ENCODE peak calls at places on chromosomes 4 and X, in six cellular contexts. X is H9; D is AML-193; C is ureter; J is stimulated activated naive CD8-positive, alpha-beta T cell treated with anti-CD3 and anti-CD28 coated beads, Interleukin-15, amount 100 ng/mL, for 72 hours; W is activated CD4-positive, alpha-beta memory T cell treated with anti-CD3 and anti-CD28 coated beads, Interleukin-2, amount 10 ng/mL, durations not matched to agents 7 days and 5 days. E is an unnamed sample.

GRCh38 chr4:41144812-41145211 is 69.5 kb downstream of the APBB2 start:
- DNase-seq in X (no peak), D (no peak), C (no peak), J (no peak), W (no peak), E (no peak)

GRCh38 chr4:30837131-30837539 is 117.0 kb downstream of the PCDH7 start:
- DNase-seq in X (no peak), D (no peak), C (no peak), J (no peak), W (no peak), E (no peak)

GRCh38 chrX:50779694-50780093 is 34.3 kb downstream of the SHROOM4 start:
- DNase-seq in X (no peak), D (no peak), C (no peak), J (no peak), W (no peak), E (no peak)

GRCh38 chrX:140292188-140292587 is 212.7 kb downstream of the SOX3 start:
- DNase-seq in X (no peak), D (no peak), C (no peak), J (no peak), W (no peak), E (no peak)

GRCh38 chr4:138405439-138405838 is 163.3 kb upstream of the SLC7A11 start:
- DNase-seq in X (no peak), D (no peak), C (no peak), J (no peak), W (no peak), E (no peak)

GRCh38 chrX:10769165-10769564 is 148.8 kb upstream of the MID1 start:
- DNase-seq in X (no peak), D (peak), C (no peak), J (no peak), W (no peak), E (peak)

GRCh38 chrX:38768079-38768478 is 33.2 kb upstream of the MID1IP1 start:
- DNase-seq in X (no peak), D (peak), C (no peak), J (no peak), W (no peak), E (no peak)

GRCh38 chr4:114366368-114366767 is 232.2 kb upstream of the UGT8 start:
- DNase-seq in X (no peak), D (no peak), C (no peak), J (no peak), W (no peak), E (no peak)

GRCh38 chr4:165364452-165365080 is 14.2 kb upstream of the CPE start:
- DNase-seq in X (no peak), D (no peak), C (no peak), J (no peak), W (no peak), E (no peak)

GRCh38 chr4:77911842-77912450 is 49.3 kb downstream of the MRPL1 start:
- DNase-seq in X (no peak), D (no peak), C (no peak), J (no peak), W (no peak), E (no peak)

GRCh38 chrX:115017455-115017854 is at the start of gene IL13RA2:
- DNase-seq in X (no peak), D (no peak), C (no peak), J (no peak), W (no peak), E (no peak)

GRCh38 chr4:73621357-73621756 is 1.1 kb upstream of the RASSF6 start:
- DNase-seq in X (no peak), D (no peak), C (no peak), J (no peak), W (no peak), E (no peak)

GRCh38 chrX:98067611-98068010 is 1183.9 kb downstream of the RPA4 start:
- DNase-seq in X (no peak), D (no peak), C (no peak), J (no peak), W (no peak), E (no peak)

GRCh38 chrX:40205471-40205870 is 107.7 kb upstream of the BCOR start:
- DNase-seq in X (no peak), D (no peak), C (no peak), J (no peak), W (no peak), E (peak)

GRCh38 chr4:150127757-150128156 is 49.5 kb downstream of the DCLK2 start:
- DNase-seq in X (no peak), D (no peak), C (no peak), J (no peak), W (no peak), E (no peak)

GRCh38 chrX:9566150-9566621 is 101.3 kb downstream of the TBL1X start:
- DNase-seq in X (no peak), D (no peak), C (peak), J (no peak), W (no peak), E (no peak)

GRCh38 chrX:15903186-15903681 is 48.6 kb upstream of the AP1S2 start:
- DNase-seq in X (no peak), D (peak), C (no peak), J (no peak), W (no peak), E (no peak)

GRCh38 chr4:159103406-159104131 is 690 bp downstream of the RAPGEF2 start:
- DNase-seq in X (peak), D (no peak), C (peak), J (peak), W (peak), E (peak)

GRCh38 chrX:41890026-41890423 is 33.3 kb downstream of the CASK start:
- DNase-seq in X (no peak), D (no peak), C (no peak), J (no peak), W (no peak), E (no peak)